ENCODE peak calls at places on chromosomes 11 and 22, in seven cellular contexts. S is M059J; B is LoVo; I is GM20000; V is NCI-H345; A is aorta; T is CD4-positive, CD25-positive, alpha-beta regulatory T cell. Q is an unnamed sample.

GRCh38 chr11:1225386-1226225 is 2.7 kb downstream of the MUC5B start:
- DNase-seq in S (no peak), B (no peak), I (peak), V (no peak), A (peak), T (no peak), Q (no peak)

GRCh38 chr11:1760351-1761109 is 3.2 kb downstream of the CTSD start:
- DNase-seq in S (peak), B (no peak), I (no peak), V (no peak), A (peak), T (no peak), Q (no peak)

GRCh38 chr11:113341388-113342165 is 27.2 kb downstream of the TTC12 start:
- DNase-seq in S (no peak), B (no peak), I (no peak), V (peak), A (no peak), T (no peak), Q (no peak)

GRCh38 chr11:10488121-10488580 is 33.1 kb downstream of the AMPD3 start:
- DNase-seq in S (peak), B (peak), I (peak), V (no peak), A (no peak), T (no peak), Q (no peak)

GRCh38 chr11:34174411-34175041 is 69.1 kb downstream of the NAT10 start:
- DNase-seq in S (peak), B (peak), I (peak), V (peak), A (peak), T (peak), Q (peak)

GRCh38 chr11:78567209-78567608 is 7.5 kb downstream of the NARS2 start:
- DNase-seq in S (peak), B (no peak), I (no peak), V (no peak), A (no peak), T (no peak), Q (no peak)

GRCh38 chr22:40200795-40201194 is 23.1 kb downstream of the TNRC6B start:
- DNase-seq in S (no peak), B (no peak), I (no peak), V (no peak), A (no peak), T (no peak), Q (no peak)

GRCh38 chr11:86551286-86551685 is 121.1 kb downstream of the ME3 start:
- DNase-seq in S (peak), B (peak), I (no peak), V (no peak), A (no peak), T (no peak), Q (no peak)

GRCh38 chr11:83157755-83158473 is 983 bp downstream of the PCF11 start:
- DNase-seq in S (peak), B (peak), I (peak), V (peak), A (peak), T (peak), Q (peak)

GRCh38 chr11:85406316-85406715 is 220.8 kb downstream of the DLG2 start:
- DNase-seq in S (no peak), B (no peak), I (no peak), V (no peak), A (no peak), T (no peak), Q (no peak)

GRCh38 chr22:30212363-30212995 is 34.1 kb downstream of the LIF start:
- DNase-seq in S (peak), B (peak), I (no peak), V (no peak), A (peak), T (no peak), Q (peak)

GRCh38 chr11:67357831-67358555 is 4.6 kb upstream of the POLD4 start:
- DNase-seq in S (peak), B (no peak), I (no peak), V (no peak), A (peak), T (no peak), Q (no peak)

GRCh38 chr11:107018274-107018901 is at the start of gene GUCY1A2:
- DNase-seq in S (peak), B (no peak), I (no peak), V (peak), A (peak), T (no peak), Q (peak)

GRCh38 chr11:54558407-54558806 is 45.4 kb downstream of the OR4C46 start:
- DNase-seq in S (no peak), B (no peak), I (no peak), V (no peak), A (no peak), T (no peak), Q (no peak)

Q was measured in G401.